ENCODE peak calls at places on chromosomes 16 and 17, in four cellular contexts. One of them, this sample, is unnamed.

GRCh38 chr17:39663340-39663687 is 1.8 kb upstream of the TCAP start:
- DNase-seq in H1: no peak
- DNase-seq in RWPE2: no peak
- DNase-seq in cardiac muscle cell: no peak
- DNase-seq in this sample: no peak

GRCh38 chr17:51044964-51045363 is 75.7 kb downstream of the SPAG9 start:
- DNase-seq in H1: no peak
- DNase-seq in RWPE2: no peak
- DNase-seq in cardiac muscle cell: peak
- DNase-seq in this sample: peak

GRCh38 chr17:59427425-59427921 is 96.0 kb downstream of the YPEL2 start:
- DNase-seq in H1: no peak
- DNase-seq in RWPE2: no peak
- DNase-seq in cardiac muscle cell: peak
- DNase-seq in this sample: no peak

GRCh38 chr16:85619089-85619850 is 6.1 kb downstream of the GSE1 start:
- DNase-seq in H1: no peak
- DNase-seq in RWPE2: no peak
- DNase-seq in cardiac muscle cell: no peak
- DNase-seq in this sample: no peak

GRCh38 chr16:24635900-24636610 is 93.4 kb upstream of the TNRC6A start:
- DNase-seq in H1: no peak
- DNase-seq in RWPE2: peak
- DNase-seq in cardiac muscle cell: peak
- DNase-seq in this sample: no peak

GRCh38 chr17:10059684-10060211 is 138.7 kb downstream of the GAS7 start:
- DNase-seq in H1: no peak
- DNase-seq in RWPE2: no peak
- DNase-seq in cardiac muscle cell: peak
- DNase-seq in this sample: no peak

GRCh38 chr16:25097304-25097988 is 14.1 kb upstream of the LCMT1 start:
- DNase-seq in H1: no peak
- DNase-seq in RWPE2: no peak
- DNase-seq in cardiac muscle cell: peak
- DNase-seq in this sample: no peak

GRCh38 chr17:42182927-42183734 is 2.1 kb downstream of the HCRT start:
- DNase-seq in H1: no peak
- DNase-seq in RWPE2: no peak
- DNase-seq in cardiac muscle cell: peak
- DNase-seq in this sample: no peak

GRCh38 chr17:3613139-3613538 is 3.9 kb upstream of the TRPV1 start:
- DNase-seq in H1: no peak
- DNase-seq in RWPE2: no peak
- DNase-seq in cardiac muscle cell: no peak
- DNase-seq in this sample: no peak

GRCh38 chr17:46000757-46001156 is 1.7 kb downstream of the STH start:
- DNase-seq in H1: no peak
- DNase-seq in RWPE2: no peak
- DNase-seq in cardiac muscle cell: no peak
- DNase-seq in this sample: no peak

DNA sequence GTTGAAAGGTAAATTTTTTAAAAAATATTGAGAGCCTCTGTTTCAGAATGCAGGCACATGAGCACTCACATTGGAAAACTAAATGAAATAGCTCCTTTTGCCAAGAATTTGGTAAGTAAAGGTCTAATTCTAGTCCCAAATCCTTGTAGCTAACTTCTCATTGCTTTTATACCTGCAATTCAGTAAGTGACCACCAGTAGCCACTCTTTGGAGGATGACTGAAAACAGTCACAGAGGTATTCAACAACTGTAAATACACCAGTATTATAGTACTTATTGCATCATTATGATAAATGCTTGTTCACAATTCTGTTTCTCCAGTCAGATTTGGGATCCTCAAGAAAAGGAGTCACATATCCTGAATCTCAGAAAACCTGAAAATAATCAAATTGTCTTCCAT is 562.4 kb upstream of the CDH11 start:
- DNase-seq in H1: no peak
- DNase-seq in RWPE2: no peak
- DNase-seq in cardiac muscle cell: no peak
- DNase-seq in this sample: no peak
- TF ChIP-seq CTCF in H1: peak
- TF ChIP-seq CTCF in RWPE2: no peak
- TF ChIP-seq CTCF in cardiac muscle cell: peak
- TF ChIP-seq CTCF in this sample: peak

GRCh38 chr16:81598083-81598482 is 153.5 kb downstream of the CMIP start:
- DNase-seq in H1: no peak
- DNase-seq in RWPE2: no peak
- DNase-seq in cardiac muscle cell: no peak
- DNase-seq in this sample: no peak
- TF ChIP-seq CTCF in H1: peak
- TF ChIP-seq CTCF in RWPE2: peak
- TF ChIP-seq CTCF in cardiac muscle cell: no peak
- TF ChIP-seq CTCF in this sample: peak

GRCh38 chr17:63881935-63882601 is at the start of gene GH2:
- DNase-seq in H1: peak
- DNase-seq in RWPE2: no peak
- DNase-seq in cardiac muscle cell: peak
- DNase-seq in this sample: peak
- TF ChIP-seq CTCF in H1: peak
- TF ChIP-seq CTCF in RWPE2: peak
- TF ChIP-seq CTCF in cardiac muscle cell: peak
- TF ChIP-seq CTCF in this sample: peak

DNA sequence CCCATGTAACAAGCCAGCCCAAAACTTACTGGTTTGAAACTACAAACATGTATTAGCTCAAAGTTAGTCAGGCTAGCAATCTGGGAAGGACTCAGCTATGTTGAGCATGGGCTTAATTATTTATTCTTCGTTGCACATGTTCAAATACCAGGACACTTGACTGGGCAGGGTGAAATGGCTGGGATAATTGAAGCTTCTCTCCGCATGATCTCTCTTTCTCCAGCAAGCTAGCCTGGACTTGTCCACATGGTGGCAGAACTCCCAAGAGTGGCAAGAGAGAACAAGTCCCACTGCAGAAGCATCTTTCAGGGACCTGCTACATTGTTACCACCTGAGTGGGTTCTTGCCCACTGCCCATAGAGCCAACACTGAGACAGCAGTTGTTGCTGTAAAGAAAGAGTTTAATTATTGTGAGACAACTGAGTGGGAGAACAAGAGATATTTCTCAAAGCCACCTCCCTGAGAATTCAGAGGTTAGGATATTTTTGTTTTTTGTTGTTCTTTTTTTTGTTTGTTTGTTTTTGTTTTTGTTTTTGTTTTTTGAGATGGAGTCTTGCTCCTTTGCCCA is 16.8 kb upstream of the ATF7IP2 start:
- DNase-seq in H1: no peak
- DNase-seq in RWPE2: no peak
- DNase-seq in cardiac muscle cell: no peak
- DNase-seq in this sample: no peak
- TF ChIP-seq CTCF in H1: peak
- TF ChIP-seq CTCF in RWPE2: no peak
- TF ChIP-seq CTCF in cardiac muscle cell: no peak
- TF ChIP-seq CTCF in this sample: no peak

GRCh38 chr17:80113033-80113484 is 11.7 kb downstream of the GAA start:
- DNase-seq in H1: peak
- DNase-seq in RWPE2: peak
- DNase-seq in cardiac muscle cell: no peak
- DNase-seq in this sample: no peak

GRCh38 chr17:80110447-80110812 is 9.0 kb downstream of the GAA start:
- DNase-seq in H1: no peak
- DNase-seq in RWPE2: no peak
- DNase-seq in cardiac muscle cell: no peak
- DNase-seq in this sample: no peak

GRCh38 chr17:80112471-80113032 is 11.2 kb downstream of the GAA start:
- DNase-seq in H1: peak
- DNase-seq in RWPE2: peak
- DNase-seq in cardiac muscle cell: no peak
- DNase-seq in this sample: no peak

GRCh38 chr17:80110927-80111701 is 9.7 kb downstream of the GAA start:
- DNase-seq in H1: no peak
- DNase-seq in RWPE2: peak
- DNase-seq in cardiac muscle cell: no peak
- DNase-seq in this sample: no peak

DNA sequence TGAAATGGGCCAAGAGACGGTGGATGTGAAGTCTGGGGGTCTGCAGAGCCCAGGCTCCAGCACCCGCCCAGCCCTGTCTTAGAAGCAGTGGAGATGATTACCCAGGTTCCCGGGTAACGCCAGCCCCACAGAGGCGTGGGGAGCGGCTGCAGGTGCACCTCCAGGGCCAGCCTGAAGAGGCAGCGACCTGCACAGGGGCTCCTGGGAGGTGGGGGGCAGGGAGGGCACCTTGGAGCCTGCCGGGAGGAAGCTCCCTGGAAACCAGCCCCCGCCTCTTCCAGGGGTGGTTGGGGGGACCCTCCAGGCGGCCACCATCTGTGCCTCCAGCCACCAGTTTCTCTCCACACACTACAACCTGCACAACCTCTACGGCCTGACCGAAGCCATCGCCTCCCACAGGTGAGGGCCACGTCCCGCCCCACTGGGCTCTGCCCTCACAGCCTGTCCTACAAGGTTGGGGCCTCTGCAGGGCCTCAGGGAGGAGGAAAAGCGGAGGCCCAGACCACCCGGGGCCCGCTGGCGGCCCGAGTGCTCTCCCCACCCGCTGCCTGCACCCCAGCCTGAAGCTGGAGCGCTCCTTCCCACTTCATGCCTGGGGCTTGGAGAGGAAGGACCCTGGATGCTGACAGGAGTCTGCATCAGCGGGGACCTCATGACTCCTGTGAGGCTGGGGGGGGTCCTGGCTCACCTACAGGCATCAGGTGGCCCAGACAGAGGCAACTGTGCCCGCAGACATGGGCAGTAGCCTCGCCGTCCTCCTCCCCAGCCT is 10.5 kb downstream of the GAA start:
- DNase-seq in H1: peak
- DNase-seq in RWPE2: peak
- DNase-seq in cardiac muscle cell: no peak
- DNase-seq in this sample: no peak
- TF ChIP-seq CTCF in H1: no peak
- TF ChIP-seq CTCF in RWPE2: no peak
- TF ChIP-seq CTCF in cardiac muscle cell: no peak
- TF ChIP-seq CTCF in this sample: no peak

DNA sequence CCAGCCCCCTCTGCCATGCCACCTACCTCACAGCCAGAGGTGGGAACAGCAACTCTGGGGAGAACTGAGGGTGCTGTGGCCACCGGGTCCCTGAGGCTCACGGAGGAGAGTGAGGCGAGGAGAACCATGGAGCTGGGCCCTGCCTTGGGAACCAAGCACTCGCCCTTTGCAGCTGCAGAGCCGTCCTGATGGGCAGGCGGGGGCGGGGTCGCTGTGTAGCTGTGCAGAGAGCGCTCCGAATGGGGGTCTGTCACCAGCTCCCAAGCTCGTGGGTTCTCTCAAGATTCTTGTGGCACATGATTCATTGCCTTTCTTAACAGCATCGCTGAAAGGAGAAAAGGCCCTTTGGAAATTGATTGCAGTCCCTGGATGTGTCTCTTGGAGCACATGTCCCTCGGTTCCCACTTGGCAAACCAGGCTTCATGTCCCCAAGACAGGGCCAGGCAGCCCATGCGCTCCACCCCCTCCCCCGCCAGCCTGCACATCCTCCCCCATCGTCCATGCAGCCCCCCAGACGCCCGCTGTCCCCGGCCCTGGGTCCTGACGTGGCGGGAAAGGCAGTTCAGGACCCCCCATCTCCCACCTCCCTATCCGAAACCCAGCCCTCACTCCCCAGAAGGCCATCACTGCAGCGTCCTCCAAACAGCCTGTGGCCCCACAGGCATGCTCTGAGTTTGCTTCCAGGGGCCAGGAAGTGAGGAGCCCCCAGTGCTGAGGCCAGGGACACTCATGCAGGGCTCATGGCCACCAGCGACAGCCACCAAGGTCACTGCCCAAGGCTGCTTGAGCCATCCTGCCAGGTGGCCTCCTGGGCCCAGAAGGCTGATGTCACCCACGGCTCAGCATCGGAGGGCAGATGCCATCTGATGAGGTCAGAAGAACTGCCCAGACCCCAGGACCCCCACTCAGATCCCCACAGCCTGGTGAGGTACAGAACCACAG is 20.6 kb upstream of the CHMP6 start:
- DNase-seq in H1: no peak
- DNase-seq in RWPE2: no peak
- DNase-seq in cardiac muscle cell: no peak
- DNase-seq in this sample: peak
- TF ChIP-seq CTCF in H1: no peak
- TF ChIP-seq CTCF in RWPE2: peak
- TF ChIP-seq CTCF in cardiac muscle cell: no peak
- TF ChIP-seq CTCF in this sample: no peak

GRCh38 chr17:74040291-74040690 is 163.2 kb upstream of the RPL38 start:
- DNase-seq in H1: no peak
- DNase-seq in RWPE2: no peak
- DNase-seq in cardiac muscle cell: no peak
- DNase-seq in this sample: no peak

GRCh38 chr17:74042744-74043486 is 160.6 kb upstream of the RPL38 start:
- DNase-seq in H1: no peak
- DNase-seq in RWPE2: peak
- DNase-seq in cardiac muscle cell: peak
- DNase-seq in this sample: no peak

GRCh38 chr17:74043976-74044375 is 159.5 kb upstream of the RPL38 start:
- DNase-seq in H1: no peak
- DNase-seq in RWPE2: no peak
- DNase-seq in cardiac muscle cell: no peak
- DNase-seq in this sample: no peak

GRCh38 chr17:74040729-74041128 is 162.7 kb upstream of the RPL38 start:
- DNase-seq in H1: no peak
- DNase-seq in RWPE2: no peak
- DNase-seq in cardiac muscle cell: no peak
- DNase-seq in this sample: no peak

GRCh38 chr17:74042241-74042640 is 161.2 kb upstream of the RPL38 start:
- DNase-seq in H1: no peak
- DNase-seq in RWPE2: no peak
- DNase-seq in cardiac muscle cell: no peak
- DNase-seq in this sample: no peak
- TF ChIP-seq CTCF in H1: no peak
- TF ChIP-seq CTCF in RWPE2: no peak
- TF ChIP-seq CTCF in cardiac muscle cell: no peak
- TF ChIP-seq CTCF in this sample: no peak

This sample was measured in glutamatergic neuron.